ENCODE peak calls at places on chromosomes 13 and 19, in eight cellular contexts. C is activated T-helper 1 cell treated with Interleukin-2 at 50 U/mL for 16 hours; G is NCI-H187; H is HT1080; F is NCI-H1092; X is iris pigment epithelial cell; Z is effector memory CD4-positive, alpha-beta T cell; J is AG10803. R is an unnamed sample.
A peak's percentile ranks its signal among the peaks of the same experiment; 100 is the strongest.

GRCh38 chr19:44776402-44777096 is 1.1 kb upstream of the CBLC start:
- DNase-seq in C (no peak), G (no peak), H (no peak), F (no peak), X (no peak), Z (no peak), J (no peak), R (no peak)

GRCh38 chr13:113216165-113217056 is 7.0 kb downstream of the CUL4A start:
- DNase-seq in C (no peak), G (peak; percentile 67), H (peak; percentile 84), F (no peak), X (peak; percentile 80), Z (no peak), J (peak; percentile 62), R (peak; percentile 76)

GRCh38 chr19:17328517-17329060 is 6.1 kb downstream of the ANO8 start:
- DNase-seq in C (peak; percentile 27), G (no peak), H (no peak), F (no peak), X (no peak), Z (no peak), J (no peak), R (no peak)

GRCh38 chr19:33374406-33374703 is 846 bp downstream of the CEBPG start:
- DNase-seq in C (no peak), G (peak; percentile 7), H (peak; percentile 16), F (no peak), X (peak; percentile 23), Z (no peak), J (peak; percentile 44), R (no peak)

GRCh38 chr13:50068508-50068907 is 53.3 kb downstream of the KCNRG start:
- DNase-seq in C (no peak), G (no peak), H (no peak), F (no peak), X (no peak), Z (no peak), J (no peak), R (no peak)

GRCh38 chr19:1773173-1773572 is 19.9 kb downstream of the ONECUT3 start:
- DNase-seq in C (no peak), G (no peak), H (peak; percentile 77), F (no peak), X (peak; percentile 18), Z (no peak), J (peak; percentile 12), R (no peak)

GRCh38 chr13:114339779-114340534 is 25.7 kb downstream of the CHAMP1 start:
- DNase-seq in C (peak; percentile 7), G (peak; percentile 63), H (peak; percentile 71), F (peak; percentile 74), X (peak; percentile 26), Z (peak; percentile 12), J (peak; percentile 66), R (no peak)

GRCh38 chr19:13459351-13459750 is 46.9 kb downstream of the CACNA1A start:
- DNase-seq in C (no peak), G (no peak), H (no peak), F (peak; percentile 69), X (no peak), Z (no peak), J (no peak), R (peak; percentile 33)

GRCh38 chr13:109666656-109667448 is 119.5 kb downstream of the IRS2 start:
- DNase-seq in C (no peak), G (no peak), H (peak; percentile 65), F (no peak), X (peak; percentile 77), Z (no peak), J (peak; percentile 53), R (no peak)